ENCODE peak calls at places on chromosome 4, in nine cellular contexts. W is CD8-positive, alpha-beta T cell; D is activated gamma-delta T cell treated with anti-CD3 and anti-CD28 coated beads, Interleukin-2, amount 50 U/mL, for 16 hours; M is D341Med; B is GM03348; S is psoas muscle; U is ovary; X is T-cell; Q is amniotic epithelial cell. V is an unnamed sample.

GRCh38 chr4:139711461-139711860 is 45.8 kb downstream of the MGST2 start:
- DNase-seq in W (no peak), D (no peak), M (no peak), B (no peak), S (no peak), U (no peak), X (no peak), Q (peak; percentile 79), V (no peak)

GRCh38 chr4:174378951-174379350 is 95.2 kb downstream of the CEP44 start:
- DNase-seq in W (no peak), D (no peak), M (no peak), B (no peak), S (no peak), U (no peak), X (no peak), Q (no peak), V (no peak)

GRCh38 chr4:186825069-186825468 is 101.4 kb upstream of the FAT1 start:
- DNase-seq in W (no peak), D (no peak), M (no peak), B (no peak), S (no peak), U (no peak), X (no peak), Q (no peak), V (no peak)

GRCh38 chr4:25938251-25939186 is 24.5 kb downstream of the SMIM20 start:
- DNase-seq in W (no peak), D (no peak), M (no peak), B (peak; percentile 54), S (peak; percentile 80), U (no peak), X (no peak), Q (peak; percentile 56), V (no peak)

GRCh38 chr4:183700407-183700806 is 41.3 kb downstream of the TRAPPC11 start:
- DNase-seq in W (no peak), D (no peak), M (no peak), B (no peak), S (no peak), U (no peak), X (no peak), Q (no peak), V (no peak)

GRCh38 chr4:186144596-186145569 is 40.4 kb downstream of the FAM149A start:
- DNase-seq in W (no peak), D (no peak), M (peak; percentile 92), B (peak; percentile 79), S (peak; percentile 74), U (peak; percentile 75), X (no peak), Q (peak; percentile 50), V (no peak)

GRCh38 chr4:84821064-84821463 is 145.4 kb downstream of the WDFY3 start:
- DNase-seq in W (no peak), D (no peak), M (no peak), B (no peak), S (no peak), U (no peak), X (no peak), Q (no peak), V (no peak)

GRCh38 chr4:25874641-25875040 is 11.9 kb upstream of the SEL1L3 start:
- DNase-seq in W (no peak), D (no peak), M (no peak), B (no peak), S (no peak), U (no peak), X (no peak), Q (no peak), V (no peak)

GRCh38 chr4:1043162-1043561 is 31.7 kb downstream of the FGFRL1 start:
- DNase-seq in W (no peak), D (no peak), M (no peak), B (no peak), S (no peak), U (no peak), X (no peak), Q (no peak), V (no peak)

GRCh38 chr4:62644372-62644771 is 1444.2 kb downstream of the ADGRL3 start:
- DNase-seq in W (no peak), D (no peak), M (peak; percentile 18), B (no peak), S (no peak), U (no peak), X (no peak), Q (peak; percentile 3), V (no peak)

GRCh38 chr4:126916626-126917140 is 716.1 kb upstream of the INTU start:
- DNase-seq in W (no peak), D (no peak), M (no peak), B (peak; percentile 47), S (no peak), U (no peak), X (no peak), Q (no peak), V (no peak)

GRCh38 chr4:122960298-122960985 is 38.0 kb upstream of the NUDT6 start:
- DNase-seq in W (no peak), D (no peak), M (no peak), B (no peak), S (no peak), U (no peak), X (no peak), Q (peak; percentile 63), V (no peak)

GRCh38 chr4:19791422-19792113 is 460.1 kb upstream of the SLIT2 start:
- DNase-seq in W (no peak), D (no peak), M (no peak), B (no peak), S (no peak), U (no peak), X (no peak), Q (peak; percentile 17), V (no peak)

GRCh38 chr4:8355306-8355705 is 85.2 kb downstream of the ACOX3 start:
- DNase-seq in W (no peak), D (no peak), M (no peak), B (no peak), S (no peak), U (no peak), X (no peak), Q (peak; percentile 11), V (no peak)

GRCh38 chr4:74318270-74318669 is 10.0 kb downstream of the EPGN start:
- DNase-seq in W (no peak), D (no peak), M (no peak), B (no peak), S (no peak), U (no peak), X (no peak), Q (no peak), V (no peak)

GRCh38 chr4:118351851-118352827 is 664 bp downstream of the PRSS12 start:
- DNase-seq in W (no peak), D (no peak), M (peak; percentile 78), B (peak; percentile 55), S (peak; percentile 56), U (no peak), X (no peak), Q (no peak), V (peak; percentile 7)

GRCh38 chr4:122898370-122899150 is 23.8 kb downstream of the NUDT6 start:
- DNase-seq in W (no peak), D (no peak), M (no peak), B (peak; percentile 70), S (no peak), U (no peak), X (no peak), Q (peak; percentile 76), V (no peak)

GRCh38 chr4:142416711-142417275 is 429.3 kb downstream of the INPP4B start:
- DNase-seq in W (no peak), D (no peak), M (no peak), B (no peak), S (no peak), U (no peak), X (no peak), Q (peak; percentile 35), V (peak; percentile 47)

V was measured in stimulated activated naive CD4-positive, alpha-beta T cell.